ENCODE peak calls at places on chromosomes 1 and 21, in ten cellular contexts. Y is sigmoid colon, T is transverse colon, R is A549, Z is esophagus squamous epithelium, M is stomach, J is body of pancreas, B is heart left ventricle, K is K562, V is suprapubic skin. E is an unnamed sample. For H3K4me1, the result is how much of the 10 kb centered on the place peaks cover.

GRCh38 chr1:203629509-203630082 is 3.0 kb downstream of the ATP2B4 start:
- DNase-seq in B (peak), R (no peak), Z (no peak), J (peak), Y (peak), K (peak), V (peak), T (peak), M (peak), E (peak)

GRCh38 chr1:231694081-231694443 is 67.5 kb downstream of the DISC1 start:
- DNase-seq in T (no peak), V (no peak), Z (no peak), K (no peak), M (no peak), J (no peak), Y (peak), B (peak), R (no peak), E (no peak)

GRCh38 chr1:161119379-161120061 is 1.6 kb downstream of the NIT1 start:
- DNase-seq in Z (no peak), Y (peak), R (peak), M (no peak), T (peak), K (peak), J (peak), B (no peak), V (no peak), E (no peak)

GRCh38 chr1:225871374-225872074 is 10.7 kb downstream of the TMEM63A start:
- DNase-seq in Y (no peak), V (no peak), R (peak), J (no peak), B (no peak), Z (no peak), T (no peak), M (no peak), K (no peak), E (no peak)

GRCh38 chr1:214583113-214583512 is 19.9 kb upstream of the CENPF start:
- DNase-seq in Y (no peak), V (no peak), T (no peak), B (no peak), R (no peak), M (no peak), Z (no peak), J (no peak), K (no peak), E (no peak)

GRCh38 chr1:58162952-58163550 is 383.5 kb downstream of the OMA1 start:
- DNase-seq in J (peak), V (no peak), Y (peak), Z (no peak), M (peak), B (peak), T (peak), R (peak), K (peak), E (peak)

GRCh38 chr1:61132176-61133047 is 50.1 kb downstream of the NFIA start:
- DNase-seq in J (no peak), T (no peak), R (no peak), Z (no peak), K (no peak), M (no peak), Y (no peak), B (no peak), V (no peak), E (no peak)

GRCh38 chr1:23524716-23525401 is 6.2 kb downstream of the E2F2 start:
- DNase-seq in R (no peak), M (peak), Z (no peak), B (peak), V (no peak), K (no peak), J (no peak), Y (no peak), T (peak), E (no peak)

GRCh38 chr1:213335084-213335483 is 284.0 kb downstream of the RPS6KC1 start:
- DNase-seq in M (no peak), Y (no peak), K (no peak), J (no peak), V (no peak), B (no peak), T (no peak), Z (no peak), R (no peak), E (no peak)

GRCh38 chr1:212671342-212672031 is 28.2 kb downstream of the BATF3 start:
- DNase-seq in M (no peak), T (peak), Y (no peak), J (no peak), V (no peak), B (peak), Z (no peak), K (no peak), R (no peak), E (peak)

GRCh38 chr1:147625274-147625986 is 44.9 kb downstream of the ACP6 start:
- DNase-seq in B (no peak), Z (no peak), J (no peak), K (no peak), R (no peak), M (no peak), Y (no peak), V (no peak), T (no peak), E (no peak)

GRCh38 chr1:201461783-201462441 is 7.1 kb downstream of the PHLDA3 start:
- DNase-seq in Z (no peak), B (peak), M (peak), T (peak), V (peak), K (peak), Y (peak), J (peak), R (peak), E (peak)

GRCh38 chr1:53631622-53632310 is 107.2 kb downstream of the GLIS1 start:
- DNase-seq in J (no peak), T (no peak), K (no peak), M (peak), V (no peak), Z (no peak), Y (no peak), R (no peak), B (no peak), E (no peak)

GRCh38 chr1:167922023-167922422 is 8.1 kb upstream of the ADCY10 start:
- DNase-seq in B (no peak), R (no peak), M (no peak), J (no peak), K (no peak), Z (no peak), V (no peak), T (no peak), Y (no peak), E (no peak)

GRCh38 chr21:39852021-39852721 is 15.1 kb upstream of the PCP4 start:
- DNase-seq in J (no peak), K (no peak), B (no peak), T (no peak), Y (no peak), Z (no peak), R (no peak), V (no peak), M (no peak), E (no peak)

GRCh38 chr1:209769171-209769904 is 13.5 kb downstream of the TRAF3IP3 start:
- DNase-seq in T (peak), R (no peak), Z (peak), K (no peak), Y (peak), J (peak), M (no peak), B (peak), V (no peak), E (peak)

GRCh38 chr1:204435246-204435885 is 23.7 kb upstream of the PPP1R15B start:
- DNase-seq in K (no peak), Y (no peak), R (no peak), T (no peak), Z (no peak), J (no peak), B (no peak), V (no peak), M (no peak), E (no peak)

GRCh38 chr21:38486705-38487104 is 11.6 kb downstream of the ERG start:
- DNase-seq in R (no peak), M (no peak), V (no peak), J (no peak), K (no peak), Z (no peak), Y (no peak), T (no peak), B (no peak), E (no peak)

GRCh38 chr1:27403931-27404330 is 11.5 kb downstream of the GPR3 start:
- DNase-seq in K (no peak), T (no peak), V (no peak), J (no peak), B (no peak), Y (no peak), Z (no peak), M (no peak), R (no peak), E (no peak)

GRCh38 chr1:206897175-206897574 is at the start of gene IL24:
- DNase-seq in Y (no peak), T (no peak), B (no peak), R (no peak), K (no peak), M (peak), J (no peak), Z (no peak), V (peak), E (no peak)

GRCh38 chr1:232174306-232174705 is 455.6 kb downstream of the SIPA1L2 start:
- DNase-seq in Y (no peak), R (no peak), Z (no peak), K (no peak), M (no peak), J (no peak), B (no peak), T (no peak), V (no peak), E (no peak)

GRCh38 chr1:244989813-244990212 is 125.5 kb upstream of the HNRNPU start:
- DNase-seq in M (no peak), K (no peak), J (no peak), T (no peak), B (no peak), Z (no peak), V (no peak), R (no peak), Y (no peak), E (no peak)

GRCh38 chr1:115453666-115454065 is 115.6 kb upstream of the NGF start:
- DNase-seq in V (no peak), B (no peak), R (no peak), Z (no peak), M (no peak), J (no peak), Y (no peak), K (no peak), T (no peak), E (no peak)

GRCh38 chr1:57423135-57424131 is at the start of gene DAB1:
- DNase-seq in Y (no peak), K (no peak), R (no peak), B (peak), M (no peak), T (no peak), Z (no peak), V (no peak), J (no peak), E (peak)

GRCh38 chr1:89993541-89993940 is 1.4 kb upstream of the ZNF326 start:
- DNase-seq in R (no peak), K (no peak), J (no peak), M (no peak), B (no peak), Z (no peak), T (no peak), V (no peak), Y (no peak), E (no peak)

GRCh38 chr21:27771938-27772505 is 805.1 kb upstream of the ADAMTS5 start:
- DNase-seq in Y (no peak), J (no peak), K (no peak), M (no peak), B (no peak), V (no peak), T (no peak), R (no peak), Z (no peak), E (no peak)

GRCh38 chr1:87150143-87150542 is 178.5 kb upstream of the LMO4 start:
- DNase-seq in B (no peak), Z (no peak), J (no peak), K (no peak), Y (no peak), R (no peak), M (no peak), V (no peak), T (no peak), E (no peak)

GRCh38 chr1:219041141-219041540 is 132.5 kb upstream of the LYPLAL1 start:
- DNase-seq in M (no peak), T (no peak), K (no peak), Z (no peak), B (no peak), R (no peak), Y (no peak), J (no peak), V (no peak), E (no peak)

GRCh38 chr1:63721531-63722189 is 52.2 kb upstream of the ROR1 start:
- DNase-seq in M (peak), R (no peak), J (peak), Z (no peak), V (no peak), T (no peak), K (no peak), B (peak), Y (no peak), E (no peak)

GRCh38 chr1:180215856-180216625 is 14.0 kb upstream of the LHX4 start:
- DNase-seq in K (no peak), V (peak), Z (no peak), J (no peak), B (no peak), R (no peak), Y (peak), T (no peak), M (no peak), E (no peak)

GRCh38 chr1:44422161-44422560 is 17.1 kb downstream of the RNF220 start:
- DNase-seq in Z (no peak), R (no peak), Y (no peak), T (no peak), J (no peak), K (no peak), V (no peak), B (peak), M (no peak), E (no peak)

GRCh38 chr1:110425196-110425595 is 17.7 kb upstream of the LAMTOR5 start:
- DNase-seq in Y (peak), V (no peak), M (no peak), R (no peak), B (peak), T (no peak), Z (no peak), K (no peak), J (no peak), E (no peak)

GRCh38 chr1:201399352-201400126 is 415 bp upstream of the LAD1 start:
- DNase-seq in Y (no peak), V (no peak), M (peak), B (no peak), K (no peak), Z (no peak), J (peak), R (no peak), T (peak), E (peak)

GRCh38 chr1:111441573-111442192 is 7.4 kb downstream of the WDR77 start:
- DNase-seq in V (no peak), Z (no peak), K (peak), T (peak), R (no peak), Y (no peak), M (peak), B (no peak), J (no peak), E (peak)

GRCh38 chr1:27138927-27139326 is 16.0 kb downstream of the SLC9A1 start:
- DNase-seq in K (no peak), J (no peak), R (no peak), V (no peak), T (no peak), Y (no peak), M (no peak), B (no peak), Z (no peak), E (no peak)

GRCh38 chr1:228921473-228921872 is 186.2 kb downstream of the RHOU start:
- DNase-seq in J (no peak), R (no peak), T (no peak), M (no peak), V (no peak), K (no peak), Y (peak), Z (no peak), B (no peak), E (no peak)

GRCh38 chr1:163875214-163875926 is 553.6 kb downstream of the NUF2 start:
- DNase-seq in J (peak), B (peak), M (no peak), Y (peak), R (no peak), V (peak), T (peak), K (no peak), Z (no peak), E (no peak)

GRCh38 chr1:116325922-116326321 is 47.1 kb upstream of the ATP1A1 start:
- DNase-seq in T (no peak), V (no peak), J (no peak), K (no peak), B (no peak), Z (no peak), Y (no peak), R (no peak), M (no peak), E (no peak)

DNA sequence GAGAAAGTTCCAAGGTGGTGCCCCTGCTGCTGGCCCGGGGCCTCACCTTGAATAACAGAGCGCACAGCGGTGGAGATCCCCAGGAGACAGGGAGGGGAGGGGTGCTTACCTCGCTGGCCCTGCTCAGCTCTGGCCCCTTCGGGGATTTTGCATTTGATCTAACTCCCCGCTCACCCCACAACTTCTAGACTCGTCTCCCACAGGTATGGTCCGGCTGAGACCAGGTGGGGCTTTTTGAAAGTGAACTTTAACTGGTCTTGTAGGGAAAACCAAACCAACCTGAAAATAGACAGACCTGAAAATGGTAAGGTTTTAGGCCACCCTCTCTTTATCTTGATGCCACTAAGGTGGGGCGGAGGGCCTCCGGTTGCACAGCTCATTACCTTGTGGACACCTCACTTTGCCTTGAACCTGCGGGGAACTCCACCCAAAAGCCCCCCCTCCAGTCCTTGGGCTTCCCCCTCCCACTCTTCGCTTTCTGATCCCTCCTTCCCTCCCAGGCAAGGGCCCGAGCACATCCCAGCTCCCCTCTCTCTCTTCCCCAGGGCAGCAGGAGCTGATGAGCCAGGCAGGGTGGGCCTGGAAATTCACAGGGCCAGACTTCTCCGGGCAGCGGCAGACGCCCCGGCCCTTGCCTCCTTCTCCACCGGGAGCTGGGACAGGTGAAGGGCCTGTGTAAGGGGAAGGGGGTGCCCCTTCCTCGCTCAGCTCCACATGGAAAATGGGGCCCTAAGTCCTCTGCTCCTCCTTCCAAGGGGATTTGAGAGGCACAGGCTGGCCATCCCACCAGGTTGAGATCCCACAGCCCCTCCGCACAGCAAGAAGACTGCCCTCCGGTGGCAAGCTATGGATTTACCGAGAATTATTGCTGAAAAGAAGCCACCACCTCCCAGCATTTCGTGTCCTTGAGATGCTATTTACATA is 16.1 kb downstream of the TNFRSF8 start:
- DNase-seq in M (no peak), R (peak), J (no peak), B (no peak), T (no peak), Y (no peak), V (no peak), Z (peak), K (peak), E (peak)
- TF ChIP-seq POLR2A in M (no peak), R (no peak), J (no peak), B (no peak), T (no peak), Y (no peak), V (no peak), Z (no peak), K (no peak), E (no peak)

GRCh38 chr21:33025471-33026298 is at the start of gene OLIG2:
- DNase-seq in B (no peak), M (no peak), T (no peak), J (no peak), K (no peak), Z (no peak), Y (peak), R (no peak), V (no peak), E (no peak)
- H3K4me1 ChIP-seq in B (under half), M (under half), T (under half), J (under half), K (under half), Z (under half), Y (under half), R (under half), V (half or more), E (under half)

GRCh38 chr1:41362749-41363631 is 1.8 kb downstream of the FOXO6 start:
- DNase-seq in T (no peak), Z (no peak), K (no peak), J (no peak), V (no peak), B (peak), M (no peak), R (no peak), Y (peak), E (no peak)
- H3K4me3 ChIP-seq in T (no peak), Z (no peak), K (no peak), J (no peak), V (peak), B (no peak), M (no peak), R (no peak), Y (no peak), E (peak)

GRCh38 chr1:187570166-187570565 is 741.4 kb downstream of the PLA2G4A start:
- DNase-seq in M (no peak), J (no peak), V (no peak), Z (no peak), K (no peak), T (no peak), R (no peak), B (no peak), Y (no peak), E (no peak)
- TF ChIP-seq POLR2A in M (no peak), J (no peak), V (no peak), Z (no peak), K (no peak), T (no peak), R (no peak), B (no peak), Y (no peak), E (no peak)

GRCh38 chr21:23292292-23292691 is 2294.1 kb downstream of the NCAM2 start:
- DNase-seq in J (no peak), Y (no peak), V (no peak), Z (no peak), R (no peak), T (no peak), M (no peak), B (no peak), K (no peak), E (no peak)
- H3K4me1 ChIP-seq in J (under half), Y (under half), V (under half), Z (under half), R (under half), T (under half), M (under half), B (under half), K (under half), E (under half)

E was measured in testis.